ENCODE peak calls at places on chromosomes 5 and 9, in eight cellular contexts. B is astrocyte of the spinal cord, L is fibroblast of lung, E is BJ, W is choroid plexus epithelial cell, H is colonic mucosa, T is mammary epithelial cell, C is BE2C. S is an unnamed sample.

GRCh38 chr9:34637356-34638137 is at the start of gene SIGMAR1:
- DNase-seq in C (peak; percentile 97), B (peak; percentile 93), E (no peak), T (peak; percentile 94), W (peak; percentile 94), H (peak; percentile 97), L (peak; percentile 92), S (no peak)

GRCh38 chr9:74963043-74963442 is 10.3 kb upstream of the C9orf40 start:
- DNase-seq in L (no peak), T (no peak), B (no peak), E (no peak), W (no peak), C (no peak), H (no peak), S (no peak)

GRCh38 chr5:3237276-3237868 is 358.3 kb upstream of the IRX1 start:
- DNase-seq in B (no peak), C (no peak), T (no peak), E (no peak), H (no peak), L (no peak), W (no peak), S (no peak)

GRCh38 chr5:38265546-38266179 is 7.3 kb downstream of the EGFLAM start:
- DNase-seq in H (peak; percentile 66), E (no peak), W (peak; percentile 71), L (peak; percentile 58), B (peak; percentile 53), C (peak; percentile 82), T (peak; percentile 29), S (no peak)

GRCh38 chr9:131264231-131264630 is 12.1 kb downstream of the FAM78A start:
- DNase-seq in E (no peak), W (no peak), L (no peak), C (peak; percentile 36), B (no peak), H (no peak), T (no peak), S (no peak)

GRCh38 chr5:88743231-88743879 is 139.6 kb downstream of the MEF2C start:
- DNase-seq in L (peak; percentile 41), H (no peak), W (peak; percentile 8), T (no peak), B (no peak), E (no peak), C (no peak), S (no peak)

GRCh38 chr5:168513861-168514428 is 15.2 kb upstream of the FBLL1 start:
- DNase-seq in L (no peak), H (no peak), E (no peak), B (no peak), T (no peak), C (no peak), W (no peak), S (no peak)

GRCh38 chr9:131513177-131513576 is 10.5 kb downstream of the POMT1 start:
- DNase-seq in L (no peak), T (no peak), C (no peak), H (no peak), B (no peak), W (no peak), E (no peak), S (no peak)

GRCh38 chr9:70076678-70077077 is 33.0 kb downstream of the MAMDC2 start:
- DNase-seq in C (no peak), W (no peak), E (no peak), B (no peak), H (no peak), L (no peak), T (no peak), S (no peak)

GRCh38 chr5:149002053-149002452 is 60.8 kb downstream of the SH3TC2 start:
- DNase-seq in B (peak; percentile 99), C (no peak), H (no peak), E (peak; percentile 98), T (peak; percentile 97), W (peak; percentile 99), L (peak; percentile 98), S (peak; percentile 97)

GRCh38 chr5:35214051-35214450 is 16.2 kb downstream of the PRLR start:
- DNase-seq in T (no peak), L (no peak), C (no peak), W (no peak), E (no peak), H (no peak), B (no peak), S (no peak)

GRCh38 chr5:62206150-62206829 is 99.7 kb upstream of the KIF2A start:
- DNase-seq in C (peak; percentile 54), L (no peak), E (no peak), H (no peak), T (no peak), B (no peak), W (peak; percentile 25), S (no peak)
- TF ChIP-seq CTCF in C (peak; percentile 50), L (peak; percentile 12), E (peak; percentile 21), H (no peak), T (peak; percentile 11), B (no peak), W (peak; percentile 38), S (no peak)

GRCh38 chr9:6215562-6215961 is at the start of gene IL33:
- DNase-seq in T (no peak), E (no peak), W (peak; percentile 15), B (no peak), L (peak; percentile 19), H (no peak), C (no peak), S (no peak)
- H3K4me3 ChIP-seq in T (no peak within 1 kb of the TSS), E (no peak within 1 kb of the TSS), W (no peak within 1 kb of the TSS), B (no peak within 1 kb of the TSS), L (no peak within 1 kb of the TSS), H (no peak within 1 kb of the TSS), C (no peak within 1 kb of the TSS), S (no peak within 1 kb of the TSS)

GRCh38 chr5:132065351-132065937 is 5.0 kb downstream of the IL3 start:
- DNase-seq in B (peak; percentile 69), E (no peak), C (peak; percentile 82), T (peak; percentile 74), L (peak; percentile 75), W (peak; percentile 79), H (peak; percentile 50), S (no peak)
- TF ChIP-seq CTCF in B (peak; percentile 78), E (peak; percentile 69), C (peak; percentile 78), T (peak; percentile 72), L (peak; percentile 53), W (peak; percentile 84), H (no peak), S (peak; percentile 79)

GRCh38 chr5:78984020-78984610 is 995 bp downstream of the ARSB start:
- DNase-seq in L (no peak), H (no peak), W (peak; percentile 32), E (no peak), B (no peak), C (no peak), T (no peak), S (no peak)
- H3K4me3 ChIP-seq in L (peak overlapping the region; percentile 70), H (peak overlapping the region; percentile 82), W (peak overlapping the region; percentile 78), E (peak overlapping the region; percentile 72), B (peak overlapping the region; percentile 60), C (peak overlapping the region; percentile 74), T (peak overlapping the region; percentile 79), S (peak overlapping the region; percentile 73)

GRCh38 chr5:19608434-19608833 is 379.6 kb downstream of the CDH18 start:
- DNase-seq in L (peak; percentile 34), B (peak; percentile 33), W (peak; percentile 0), E (no peak), H (no peak), C (no peak), T (peak; percentile 6), S (no peak)
- TF ChIP-seq CTCF in L (no peak), B (peak; percentile 30), W (no peak), E (no peak), H (no peak), C (peak; percentile 43), T (peak; percentile 54), S (no peak)

GRCh38 chr5:93586948-93587918 is 4.2 kb downstream of the NR2F1 start:
- DNase-seq in B (peak; percentile 66), T (no peak), L (peak; percentile 82), C (no peak), H (no peak), E (no peak), W (peak; percentile 80), S (no peak)

GRCh38 chr5:93589348-93589662 is 6.3 kb downstream of the NR2F1 start:
- DNase-seq in C (no peak), H (no peak), B (no peak), L (no peak), E (no peak), T (no peak), W (peak; percentile 32), S (no peak)

GRCh38 chr5:93589812-93590215 is 6.8 kb downstream of the NR2F1 start:
- DNase-seq in H (no peak), E (no peak), L (peak; percentile 55), C (no peak), W (peak; percentile 52), B (peak; percentile 64), T (no peak), S (no peak)

GRCh38 chr5:93587919-93588585 is 5.0 kb downstream of the NR2F1 start:
- DNase-seq in W (peak; percentile 37), H (no peak), T (no peak), L (no peak), E (no peak), C (no peak), B (peak; percentile 48), S (no peak)

GRCh38 chr5:93588586-93589347 is 5.7 kb downstream of the NR2F1 start:
- DNase-seq in B (peak; percentile 55), L (peak; percentile 56), T (no peak), C (no peak), W (peak; percentile 63), H (no peak), E (no peak), S (no peak)
- H3K4me3 ChIP-seq in B (peak overlapping the region; percentile 76), L (peak overlapping the region; percentile 91), T (no peak overlapping the region), C (no peak overlapping the region), W (peak overlapping the region; percentile 69), H (no peak overlapping the region), E (peak overlapping the region; percentile 6), S (no peak overlapping the region)

GRCh38 chr5:120466337-120467006 is 2.4 kb downstream of the PRR16 start:
- DNase-seq in C (no peak), B (no peak), W (no peak), L (no peak), E (no peak), H (no peak), T (no peak), S (no peak)
- TF ChIP-seq CTCF in C (no peak), B (no peak), W (no peak), L (no peak), E (no peak), H (no peak), T (no peak), S (no peak)

GRCh38 chr9:33025572-33026347 is 687 bp downstream of the DNAJA1 start:
- DNase-seq in E (no peak), T (peak; percentile 51), W (peak; percentile 54), H (peak; percentile 75), B (peak; percentile 59), C (peak; percentile 69), L (peak; percentile 49), S (no peak)

GRCh38 chr9:33032292-33032691 is 7.2 kb downstream of the DNAJA1 start:
- DNase-seq in L (no peak), C (no peak), W (no peak), E (no peak), T (no peak), B (no peak), H (no peak), S (no peak)

GRCh38 chr9:33029106-33029788 is 4.2 kb downstream of the DNAJA1 start:
- DNase-seq in L (peak; percentile 90), C (no peak), W (peak; percentile 76), T (peak; percentile 26), E (no peak), H (no peak), B (no peak), S (no peak)

GRCh38 chr9:33032865-33033264 is 7.8 kb downstream of the DNAJA1 start:
- DNase-seq in H (no peak), T (no peak), E (no peak), B (no peak), W (no peak), L (no peak), C (no peak), S (no peak)

GRCh38 chr9:33030285-33030684 is 5.2 kb downstream of the DNAJA1 start:
- DNase-seq in W (no peak), E (no peak), T (no peak), C (no peak), B (no peak), L (no peak), H (no peak), S (no peak)
- H3K4me3 ChIP-seq in W (no peak overlapping the region), E (no peak overlapping the region), T (no peak overlapping the region), C (no peak overlapping the region), B (no peak overlapping the region), L (no peak overlapping the region), H (no peak overlapping the region), S (no peak overlapping the region)